ENCODE peak calls at places on chromosomes 4 and X, in nine cellular contexts. One of them, this sample, is unnamed.

GRCh38 chr4:26938516-26938915 is 77.9 kb downstream of the STIM2 start:
- DNase-seq in COLO829: no peak
- DNase-seq in left ventricle myocardium superior: no peak
- DNase-seq in M059J: no peak
- DNase-seq in ascending aorta: no peak
- DNase-seq in bronchial epithelial cell: no peak
- DNase-seq in LoVo: no peak
- DNase-seq in fibroblast of lung: no peak
- DNase-seq in lung microvascular endothelial cell: no peak
- DNase-seq in this sample: no peak

GRCh38 chr4:4618846-4619245 is 77.0 kb upstream of the STX18 start:
- DNase-seq in COLO829: no peak
- DNase-seq in left ventricle myocardium superior: no peak
- DNase-seq in M059J: no peak
- DNase-seq in ascending aorta: no peak
- DNase-seq in bronchial epithelial cell: no peak
- DNase-seq in LoVo: no peak
- DNase-seq in fibroblast of lung: no peak
- DNase-seq in lung microvascular endothelial cell: peak
- DNase-seq in this sample: no peak

GRCh38 chr4:167826281-167826680 is 266.1 kb upstream of the ANXA10 start:
- DNase-seq in COLO829: no peak
- DNase-seq in left ventricle myocardium superior: no peak
- DNase-seq in M059J: peak
- DNase-seq in ascending aorta: no peak
- DNase-seq in bronchial epithelial cell: peak
- DNase-seq in LoVo: no peak
- DNase-seq in fibroblast of lung: peak
- DNase-seq in lung microvascular endothelial cell: no peak
- DNase-seq in this sample: no peak

GRCh38 chr4:128684031-128684430 is 125.5 kb upstream of the JADE1 start:
- DNase-seq in COLO829: no peak
- DNase-seq in left ventricle myocardium superior: no peak
- DNase-seq in M059J: no peak
- DNase-seq in ascending aorta: no peak
- DNase-seq in bronchial epithelial cell: no peak
- DNase-seq in LoVo: no peak
- DNase-seq in fibroblast of lung: no peak
- DNase-seq in lung microvascular endothelial cell: no peak
- DNase-seq in this sample: no peak

GRCh38 chr4:8771258-8771590 is 100.4 kb downstream of the HMX1 start:
- DNase-seq in COLO829: no peak
- DNase-seq in left ventricle myocardium superior: peak
- DNase-seq in M059J: no peak
- DNase-seq in ascending aorta: no peak
- DNase-seq in bronchial epithelial cell: no peak
- DNase-seq in LoVo: no peak
- DNase-seq in fibroblast of lung: no peak
- DNase-seq in lung microvascular endothelial cell: no peak
- DNase-seq in this sample: no peak

GRCh38 chr4:179624768-179625181 is 2182.5 kb upstream of the AGA start:
- DNase-seq in COLO829: no peak
- DNase-seq in left ventricle myocardium superior: no peak
- DNase-seq in M059J: peak
- DNase-seq in ascending aorta: no peak
- DNase-seq in bronchial epithelial cell: peak
- DNase-seq in LoVo: no peak
- DNase-seq in fibroblast of lung: peak
- DNase-seq in lung microvascular endothelial cell: no peak
- DNase-seq in this sample: no peak

GRCh38 chrX:34300871-34301270 is 168.8 kb upstream of the FAM47A start:
- DNase-seq in COLO829: peak
- DNase-seq in left ventricle myocardium superior: no peak
- DNase-seq in M059J: peak
- DNase-seq in ascending aorta: no peak
- DNase-seq in bronchial epithelial cell: peak
- DNase-seq in LoVo: peak
- DNase-seq in fibroblast of lung: peak
- DNase-seq in lung microvascular endothelial cell: peak
- DNase-seq in this sample: no peak

GRCh38 chrX:16771483-16772398 is 14.5 kb upstream of the TXLNG start:
- DNase-seq in COLO829: peak
- DNase-seq in left ventricle myocardium superior: no peak
- DNase-seq in M059J: peak
- DNase-seq in ascending aorta: no peak
- DNase-seq in bronchial epithelial cell: peak
- DNase-seq in LoVo: peak
- DNase-seq in fibroblast of lung: peak
- DNase-seq in lung microvascular endothelial cell: peak
- DNase-seq in this sample: no peak

GRCh38 chrX:106963111-106963510 is 36.9 kb downstream of the MORC4 start:
- DNase-seq in COLO829: no peak
- DNase-seq in left ventricle myocardium superior: no peak
- DNase-seq in M059J: no peak
- DNase-seq in ascending aorta: no peak
- DNase-seq in bronchial epithelial cell: no peak
- DNase-seq in LoVo: no peak
- DNase-seq in fibroblast of lung: peak
- DNase-seq in lung microvascular endothelial cell: no peak
- DNase-seq in this sample: no peak

GRCh38 chrX:69795702-69796101 is 179.8 kb downstream of the EDA start:
- DNase-seq in COLO829: no peak
- DNase-seq in left ventricle myocardium superior: no peak
- DNase-seq in M059J: no peak
- DNase-seq in ascending aorta: no peak
- DNase-seq in bronchial epithelial cell: no peak
- DNase-seq in LoVo: no peak
- DNase-seq in fibroblast of lung: no peak
- DNase-seq in lung microvascular endothelial cell: no peak
- DNase-seq in this sample: no peak

GRCh38 chr4:1567808-1568581 is 116.1 kb downstream of the FAM53A start:
- DNase-seq in COLO829: no peak
- DNase-seq in left ventricle myocardium superior: peak
- DNase-seq in M059J: no peak
- DNase-seq in ascending aorta: no peak
- DNase-seq in bronchial epithelial cell: no peak
- DNase-seq in LoVo: no peak
- DNase-seq in fibroblast of lung: no peak
- DNase-seq in lung microvascular endothelial cell: no peak
- DNase-seq in this sample: no peak

GRCh38 chrX:107731831-107732502 is 43.6 kb downstream of the TSC22D3 start:
- DNase-seq in COLO829: peak
- DNase-seq in left ventricle myocardium superior: peak
- DNase-seq in M059J: peak
- DNase-seq in ascending aorta: peak
- DNase-seq in bronchial epithelial cell: peak
- DNase-seq in LoVo: peak
- DNase-seq in fibroblast of lung: peak
- DNase-seq in lung microvascular endothelial cell: peak
- DNase-seq in this sample: no peak

GRCh38 chr4:159190646-159191045 is 87.8 kb downstream of the RAPGEF2 start:
- DNase-seq in COLO829: no peak
- DNase-seq in left ventricle myocardium superior: no peak
- DNase-seq in M059J: no peak
- DNase-seq in ascending aorta: no peak
- DNase-seq in bronchial epithelial cell: no peak
- DNase-seq in LoVo: no peak
- DNase-seq in fibroblast of lung: no peak
- DNase-seq in lung microvascular endothelial cell: no peak
- DNase-seq in this sample: no peak

GRCh38 chr4:28879178-28879577 is 1841.0 kb upstream of the PCDH7 start:
- DNase-seq in COLO829: no peak
- DNase-seq in left ventricle myocardium superior: no peak
- DNase-seq in M059J: no peak
- DNase-seq in ascending aorta: no peak
- DNase-seq in bronchial epithelial cell: peak
- DNase-seq in LoVo: no peak
- DNase-seq in fibroblast of lung: no peak
- DNase-seq in lung microvascular endothelial cell: no peak
- DNase-seq in this sample: no peak

GRCh38 chrX:65900850-65901844 is 138.7 kb downstream of the VSIG4 start:
- DNase-seq in COLO829: no peak
- DNase-seq in left ventricle myocardium superior: no peak
- DNase-seq in M059J: no peak
- DNase-seq in ascending aorta: no peak
- DNase-seq in bronchial epithelial cell: peak
- DNase-seq in LoVo: no peak
- DNase-seq in fibroblast of lung: no peak
- DNase-seq in lung microvascular endothelial cell: no peak
- DNase-seq in this sample: no peak

GRCh38 chr4:43242611-43243010 is 350.1 kb downstream of the GRXCR1 start:
- DNase-seq in COLO829: no peak
- DNase-seq in left ventricle myocardium superior: no peak
- DNase-seq in M059J: peak
- DNase-seq in ascending aorta: no peak
- DNase-seq in bronchial epithelial cell: peak
- DNase-seq in LoVo: no peak
- DNase-seq in fibroblast of lung: peak
- DNase-seq in lung microvascular endothelial cell: no peak
- DNase-seq in this sample: no peak

GRCh38 chrX:40298569-40298968 is 200.8 kb upstream of the BCOR start:
- DNase-seq in COLO829: no peak
- DNase-seq in left ventricle myocardium superior: no peak
- DNase-seq in M059J: no peak
- DNase-seq in ascending aorta: no peak
- DNase-seq in bronchial epithelial cell: no peak
- DNase-seq in LoVo: no peak
- DNase-seq in fibroblast of lung: no peak
- DNase-seq in lung microvascular endothelial cell: no peak
- DNase-seq in this sample: no peak

GRCh38 chr4:26400140-26400539 is 79.3 kb downstream of the RBPJ start:
- DNase-seq in COLO829: no peak
- DNase-seq in left ventricle myocardium superior: no peak
- DNase-seq in M059J: no peak
- DNase-seq in ascending aorta: no peak
- DNase-seq in bronchial epithelial cell: no peak
- DNase-seq in LoVo: no peak
- DNase-seq in fibroblast of lung: no peak
- DNase-seq in lung microvascular endothelial cell: no peak
- DNase-seq in this sample: no peak

GRCh38 chr4:2178986-2179385 is 62.9 kb downstream of the HAUS3 start:
- DNase-seq in COLO829: no peak
- DNase-seq in left ventricle myocardium superior: no peak
- DNase-seq in M059J: no peak
- DNase-seq in ascending aorta: no peak
- DNase-seq in bronchial epithelial cell: no peak
- DNase-seq in LoVo: no peak
- DNase-seq in fibroblast of lung: no peak
- DNase-seq in lung microvascular endothelial cell: no peak
- DNase-seq in this sample: no peak

GRCh38 chr4:78768447-78769177 is 7.5 kb upstream of the BMP2K start:
- DNase-seq in COLO829: no peak
- DNase-seq in left ventricle myocardium superior: no peak
- DNase-seq in M059J: peak
- DNase-seq in ascending aorta: no peak
- DNase-seq in bronchial epithelial cell: peak
- DNase-seq in LoVo: no peak
- DNase-seq in fibroblast of lung: peak
- DNase-seq in lung microvascular endothelial cell: no peak
- DNase-seq in this sample: no peak